ENCODE peak calls at places on chromosome 5, in eight cellular contexts. One of them, this sample, is unnamed.

GRCh38 chr5:103505581-103506305 is 56.8 kb downstream of the NUDT12 start:
- DNase-seq in left ventricle myocardium superior: no peak
- DNase-seq in naive thymus-derived CD8-positive, alpha-beta T cell: no peak
- DNase-seq in ELF-1: no peak
- DNase-seq in IMR-90: peak
- DNase-seq in HEK293T: no peak
- DNase-seq in ACHN: no peak
- DNase-seq in HuH-7.5: no peak
- DNase-seq in this sample: no peak

GRCh38 chr5:54411176-54411575 is 44.3 kb upstream of the HSPB3 start:
- DNase-seq in left ventricle myocardium superior: no peak
- DNase-seq in naive thymus-derived CD8-positive, alpha-beta T cell: no peak
- DNase-seq in ELF-1: no peak
- DNase-seq in IMR-90: no peak
- DNase-seq in HEK293T: no peak
- DNase-seq in ACHN: no peak
- DNase-seq in HuH-7.5: no peak
- DNase-seq in this sample: no peak

GRCh38 chr5:15932066-15932465 is 247.5 kb downstream of the MARCHF11 start:
- DNase-seq in left ventricle myocardium superior: no peak
- DNase-seq in naive thymus-derived CD8-positive, alpha-beta T cell: no peak
- DNase-seq in ELF-1: no peak
- DNase-seq in IMR-90: no peak
- DNase-seq in HEK293T: no peak
- DNase-seq in ACHN: no peak
- DNase-seq in HuH-7.5: no peak
- DNase-seq in this sample: no peak

GRCh38 chr5:137206030-137206715 is 293.0 kb downstream of the SPOCK1 start:
- DNase-seq in left ventricle myocardium superior: no peak
- DNase-seq in naive thymus-derived CD8-positive, alpha-beta T cell: no peak
- DNase-seq in ELF-1: peak
- DNase-seq in IMR-90: peak
- DNase-seq in HEK293T: no peak
- DNase-seq in ACHN: no peak
- DNase-seq in HuH-7.5: no peak
- DNase-seq in this sample: no peak

GRCh38 chr5:162817381-162817780 is 620.0 kb upstream of the CCNG1 start:
- DNase-seq in left ventricle myocardium superior: no peak
- DNase-seq in naive thymus-derived CD8-positive, alpha-beta T cell: no peak
- DNase-seq in ELF-1: no peak
- DNase-seq in IMR-90: no peak
- DNase-seq in HEK293T: no peak
- DNase-seq in ACHN: no peak
- DNase-seq in HuH-7.5: no peak
- DNase-seq in this sample: no peak

GRCh38 chr5:111735829-111736228 is 21.2 kb downstream of the NREP start:
- DNase-seq in left ventricle myocardium superior: peak
- DNase-seq in naive thymus-derived CD8-positive, alpha-beta T cell: no peak
- DNase-seq in ELF-1: no peak
- DNase-seq in IMR-90: peak
- DNase-seq in HEK293T: no peak
- DNase-seq in ACHN: peak
- DNase-seq in HuH-7.5: no peak
- DNase-seq in this sample: peak

GRCh38 chr5:180424094-180424493 is 70.1 kb upstream of the CNOT6 start:
- DNase-seq in left ventricle myocardium superior: no peak
- DNase-seq in naive thymus-derived CD8-positive, alpha-beta T cell: no peak
- DNase-seq in ELF-1: peak
- DNase-seq in IMR-90: no peak
- DNase-seq in HEK293T: no peak
- DNase-seq in ACHN: no peak
- DNase-seq in HuH-7.5: no peak
- DNase-seq in this sample: no peak

GRCh38 chr5:2038337-2039179 is 155.8 kb upstream of the IRX4 start:
- DNase-seq in left ventricle myocardium superior: peak
- DNase-seq in naive thymus-derived CD8-positive, alpha-beta T cell: peak
- DNase-seq in ELF-1: peak
- DNase-seq in IMR-90: peak
- DNase-seq in HEK293T: peak
- DNase-seq in ACHN: peak
- DNase-seq in HuH-7.5: peak
- DNase-seq in this sample: peak

GRCh38 chr5:120368923-120369715 is 95.0 kb upstream of the PRR16 start:
- DNase-seq in left ventricle myocardium superior: no peak
- DNase-seq in naive thymus-derived CD8-positive, alpha-beta T cell: no peak
- DNase-seq in ELF-1: no peak
- DNase-seq in IMR-90: no peak
- DNase-seq in HEK293T: no peak
- DNase-seq in ACHN: no peak
- DNase-seq in HuH-7.5: no peak
- DNase-seq in this sample: no peak

GRCh38 chr5:39140558-39141168 is 66.5 kb upstream of the RICTOR start:
- DNase-seq in left ventricle myocardium superior: no peak
- DNase-seq in naive thymus-derived CD8-positive, alpha-beta T cell: no peak
- DNase-seq in ELF-1: no peak
- DNase-seq in IMR-90: peak
- DNase-seq in HEK293T: no peak
- DNase-seq in ACHN: no peak
- DNase-seq in HuH-7.5: no peak
- DNase-seq in this sample: no peak

GRCh38 chr5:56699588-56699987 is 115.8 kb upstream of the MAP3K1 start:
- DNase-seq in left ventricle myocardium superior: no peak
- DNase-seq in naive thymus-derived CD8-positive, alpha-beta T cell: no peak
- DNase-seq in ELF-1: no peak
- DNase-seq in IMR-90: no peak
- DNase-seq in HEK293T: no peak
- DNase-seq in ACHN: no peak
- DNase-seq in HuH-7.5: no peak
- DNase-seq in this sample: no peak

GRCh38 chr5:40429258-40430111 is 250.2 kb upstream of the PTGER4 start:
- DNase-seq in left ventricle myocardium superior: peak
- DNase-seq in naive thymus-derived CD8-positive, alpha-beta T cell: no peak
- DNase-seq in ELF-1: no peak
- DNase-seq in IMR-90: peak
- DNase-seq in HEK293T: no peak
- DNase-seq in ACHN: no peak
- DNase-seq in HuH-7.5: no peak
- DNase-seq in this sample: peak

GRCh38 chr5:54703091-54703490 is 185.5 kb downstream of the SNX18 start:
- DNase-seq in left ventricle myocardium superior: peak
- DNase-seq in naive thymus-derived CD8-positive, alpha-beta T cell: no peak
- DNase-seq in ELF-1: no peak
- DNase-seq in IMR-90: peak
- DNase-seq in HEK293T: no peak
- DNase-seq in ACHN: no peak
- DNase-seq in HuH-7.5: no peak
- DNase-seq in this sample: peak

GRCh38 chr5:463952-464351 is 21.0 kb downstream of the EXOC3 start:
- DNase-seq in left ventricle myocardium superior: peak
- DNase-seq in naive thymus-derived CD8-positive, alpha-beta T cell: peak
- DNase-seq in ELF-1: no peak
- DNase-seq in IMR-90: no peak
- DNase-seq in HEK293T: no peak
- DNase-seq in ACHN: no peak
- DNase-seq in HuH-7.5: no peak
- DNase-seq in this sample: peak

GRCh38 chr5:132787076-132787475 is 10.0 kb upstream of the SEPTIN8 start:
- DNase-seq in left ventricle myocardium superior: no peak
- DNase-seq in naive thymus-derived CD8-positive, alpha-beta T cell: no peak
- DNase-seq in ELF-1: no peak
- DNase-seq in IMR-90: peak
- DNase-seq in HEK293T: no peak
- DNase-seq in ACHN: no peak
- DNase-seq in HuH-7.5: no peak
- DNase-seq in this sample: no peak

GRCh38 chr5:177086918-177087706 is 397 bp downstream of the FGFR4 start:
- DNase-seq in left ventricle myocardium superior: peak
- DNase-seq in naive thymus-derived CD8-positive, alpha-beta T cell: peak
- DNase-seq in ELF-1: peak
- DNase-seq in IMR-90: no peak
- DNase-seq in HEK293T: peak
- DNase-seq in ACHN: peak
- DNase-seq in HuH-7.5: peak
- DNase-seq in this sample: peak

GRCh38 chr5:158560170-158560569 is 539.5 kb downstream of the EBF1 start:
- DNase-seq in left ventricle myocardium superior: peak
- DNase-seq in naive thymus-derived CD8-positive, alpha-beta T cell: no peak
- DNase-seq in ELF-1: peak
- DNase-seq in IMR-90: no peak
- DNase-seq in HEK293T: no peak
- DNase-seq in ACHN: no peak
- DNase-seq in HuH-7.5: peak
- DNase-seq in this sample: peak

GRCh38 chr5:44614845-44615244 is 193.9 kb upstream of the MRPS30 start:
- DNase-seq in left ventricle myocardium superior: no peak
- DNase-seq in naive thymus-derived CD8-positive, alpha-beta T cell: no peak
- DNase-seq in ELF-1: no peak
- DNase-seq in IMR-90: no peak
- DNase-seq in HEK293T: no peak
- DNase-seq in ACHN: no peak
- DNase-seq in HuH-7.5: no peak
- DNase-seq in this sample: no peak

GRCh38 chr5:75550597-75550996 is 38.9 kb downstream of the POLK start:
- DNase-seq in left ventricle myocardium superior: no peak
- DNase-seq in naive thymus-derived CD8-positive, alpha-beta T cell: no peak
- DNase-seq in ELF-1: no peak
- DNase-seq in IMR-90: no peak
- DNase-seq in HEK293T: no peak
- DNase-seq in ACHN: no peak
- DNase-seq in HuH-7.5: no peak
- DNase-seq in this sample: no peak

GRCh38 chr5:43305948-43306563 is 7.2 kb downstream of the HMGCS1 start:
- DNase-seq in left ventricle myocardium superior: no peak
- DNase-seq in naive thymus-derived CD8-positive, alpha-beta T cell: no peak
- DNase-seq in ELF-1: no peak
- DNase-seq in IMR-90: peak
- DNase-seq in HEK293T: peak
- DNase-seq in ACHN: peak
- DNase-seq in HuH-7.5: no peak
- DNase-seq in this sample: no peak

GRCh38 chr5:172638209-172638768 is 2.8 kb upstream of the NEURL1B start:
- DNase-seq in left ventricle myocardium superior: no peak
- DNase-seq in naive thymus-derived CD8-positive, alpha-beta T cell: no peak
- DNase-seq in ELF-1: no peak
- DNase-seq in IMR-90: no peak
- DNase-seq in HEK293T: no peak
- DNase-seq in ACHN: no peak
- DNase-seq in HuH-7.5: no peak
- DNase-seq in this sample: no peak

GRCh38 chr5:94691947-94692346 is 73.5 kb downstream of the SLF1 start:
- DNase-seq in left ventricle myocardium superior: no peak
- DNase-seq in naive thymus-derived CD8-positive, alpha-beta T cell: no peak
- DNase-seq in ELF-1: no peak
- DNase-seq in IMR-90: peak
- DNase-seq in HEK293T: peak
- DNase-seq in ACHN: peak
- DNase-seq in HuH-7.5: no peak
- DNase-seq in this sample: no peak

GRCh38 chr5:112346411-112347044 is 72.5 kb downstream of the EPB41L4A start:
- DNase-seq in left ventricle myocardium superior: no peak
- DNase-seq in naive thymus-derived CD8-positive, alpha-beta T cell: no peak
- DNase-seq in ELF-1: no peak
- DNase-seq in IMR-90: no peak
- DNase-seq in HEK293T: no peak
- DNase-seq in ACHN: no peak
- DNase-seq in HuH-7.5: no peak
- DNase-seq in this sample: no peak

GRCh38 chr5:27129926-27130325 is 91.5 kb upstream of the CDH9 start:
- DNase-seq in left ventricle myocardium superior: no peak
- DNase-seq in naive thymus-derived CD8-positive, alpha-beta T cell: no peak
- DNase-seq in ELF-1: no peak
- DNase-seq in IMR-90: no peak
- DNase-seq in HEK293T: no peak
- DNase-seq in ACHN: no peak
- DNase-seq in HuH-7.5: no peak
- DNase-seq in this sample: no peak

GRCh38 chr5:67000794-67001475 is 195.7 kb downstream of the CD180 start:
- DNase-seq in left ventricle myocardium superior: no peak
- DNase-seq in naive thymus-derived CD8-positive, alpha-beta T cell: no peak
- DNase-seq in ELF-1: no peak
- DNase-seq in IMR-90: no peak
- DNase-seq in HEK293T: no peak
- DNase-seq in ACHN: no peak
- DNase-seq in HuH-7.5: no peak
- DNase-seq in this sample: no peak

This sample was measured in left cardiac atrium.